ENCODE peak calls at places on chromosome 5, in eight cellular contexts. R, M, P, K, G, E, T and Q are unnamed samples.

GRCh38 chr5:99378443-99378842 is 449.6 kb upstream of the CHD1 start:
- DNase-seq in R (no peak), M (no peak), P (no peak), K (no peak), G (no peak), E (no peak), T (no peak), Q (no peak)

GRCh38 chr5:124583469-124584350 is 162.7 kb downstream of the ZNF608 start:
- DNase-seq in R (no peak), M (no peak), P (peak; percentile 88), K (peak; percentile 64), G (no peak), E (no peak), T (peak; percentile 90), Q (no peak)

GRCh38 chr5:80569961-80570786 is at the start of gene ANKRD34B:
- DNase-seq in R (no peak), M (no peak), P (no peak), K (peak; percentile 38), G (peak; percentile 53), E (no peak), T (peak; percentile 42), Q (no peak)

GRCh38 chr5:122845253-122846050 is at the start of gene SNX24:
- DNase-seq in R (peak; percentile 86), M (peak; percentile 57), P (peak; percentile 74), K (peak; percentile 81), G (peak; percentile 92), E (peak; percentile 80), T (peak; percentile 74), Q (peak; percentile 84)

GRCh38 chr5:10602031-10602806 is 38.3 kb downstream of the ANKRD33B start:
- DNase-seq in R (no peak), M (no peak), P (no peak), K (no peak), G (no peak), E (peak; percentile 26), T (no peak), Q (peak; percentile 40)

GRCh38 chr5:157245477-157245876 is 20.4 kb upstream of the CYFIP2 start:
- DNase-seq in R (no peak), M (no peak), P (no peak), K (no peak), G (no peak), E (no peak), T (no peak), Q (no peak)

GRCh38 chr5:178215263-178216002 is 11.1 kb downstream of the HNRNPAB start:
- DNase-seq in R (no peak), M (no peak), P (no peak), K (no peak), G (peak; percentile 45), E (no peak), T (no peak), Q (no peak)

GRCh38 chr5:73433982-73434342 is 14.6 kb downstream of the FOXD1 start:
- DNase-seq in R (no peak), M (no peak), P (peak; percentile 80), K (no peak), G (no peak), E (no peak), T (no peak), Q (no peak)

GRCh38 chr5:59525957-59526356 is 367.6 kb downstream of the PDE4D start:
- DNase-seq in R (no peak), M (no peak), P (peak; percentile 81), K (peak; percentile 70), G (no peak), E (peak; percentile 6), T (peak; percentile 52), Q (no peak)

GRCh38 chr5:109242518-109242917 is 167.3 kb downstream of the PJA2 start:
- DNase-seq in R (no peak), M (no peak), P (no peak), K (no peak), G (no peak), E (no peak), T (peak; percentile 3), Q (no peak)

GRCh38 chr5:120919017-120919416 is 454.9 kb downstream of the PRR16 start:
- DNase-seq in R (no peak), M (no peak), P (no peak), K (no peak), G (no peak), E (no peak), T (no peak), Q (no peak)

GRCh38 chr5:130549884-130550552 is 615.0 kb downstream of the HINT1 start:
- DNase-seq in R (no peak), M (no peak), P (peak; percentile 63), K (peak; percentile 63), G (no peak), E (no peak), T (peak; percentile 85), Q (no peak)

GRCh38 chr5:150144211-150144801 is 11.3 kb downstream of the PDGFRB start:
- DNase-seq in R (no peak), M (no peak), P (peak; percentile 91), K (no peak), G (no peak), E (peak; percentile 39), T (no peak), Q (peak; percentile 80)

GRCh38 chr5:153816870-153817269 is 221.8 kb downstream of the FAM114A2 start:
- DNase-seq in R (no peak), M (no peak), P (no peak), K (no peak), G (no peak), E (no peak), T (no peak), Q (no peak)

GRCh38 chr5:13987843-13988464 is 43.5 kb upstream of the DNAH5 start:
- DNase-seq in R (peak; percentile 45), M (no peak), P (peak; percentile 75), K (peak; percentile 74), G (no peak), E (peak; percentile 33), T (peak; percentile 49), Q (no peak)

GRCh38 chr5:151772029-151772867 is 494 bp downstream of the G3BP1 start:
- DNase-seq in R (peak; percentile 41), M (no peak), P (peak; percentile 32), K (peak; percentile 26), G (peak; percentile 66), E (peak; percentile 45), T (peak; percentile 44), Q (peak; percentile 37)

GRCh38 chr5:59648949-59649921 is 244.3 kb downstream of the PDE4D start:
- DNase-seq in R (peak; percentile 55), M (no peak), P (no peak), K (no peak), G (no peak), E (no peak), T (no peak), Q (no peak)

GRCh38 chr5:74798977-74799911 is 32.2 kb downstream of the NSA2 start:
- DNase-seq in R (no peak), M (no peak), P (no peak), K (no peak), G (no peak), E (no peak), T (peak; percentile 19), Q (no peak)

GRCh38 chr5:168869615-168870227 is 290.6 kb upstream of the PANK3 start:
- DNase-seq in R (no peak), M (no peak), P (no peak), K (no peak), G (no peak), E (no peak), T (no peak), Q (no peak)

DNA sequence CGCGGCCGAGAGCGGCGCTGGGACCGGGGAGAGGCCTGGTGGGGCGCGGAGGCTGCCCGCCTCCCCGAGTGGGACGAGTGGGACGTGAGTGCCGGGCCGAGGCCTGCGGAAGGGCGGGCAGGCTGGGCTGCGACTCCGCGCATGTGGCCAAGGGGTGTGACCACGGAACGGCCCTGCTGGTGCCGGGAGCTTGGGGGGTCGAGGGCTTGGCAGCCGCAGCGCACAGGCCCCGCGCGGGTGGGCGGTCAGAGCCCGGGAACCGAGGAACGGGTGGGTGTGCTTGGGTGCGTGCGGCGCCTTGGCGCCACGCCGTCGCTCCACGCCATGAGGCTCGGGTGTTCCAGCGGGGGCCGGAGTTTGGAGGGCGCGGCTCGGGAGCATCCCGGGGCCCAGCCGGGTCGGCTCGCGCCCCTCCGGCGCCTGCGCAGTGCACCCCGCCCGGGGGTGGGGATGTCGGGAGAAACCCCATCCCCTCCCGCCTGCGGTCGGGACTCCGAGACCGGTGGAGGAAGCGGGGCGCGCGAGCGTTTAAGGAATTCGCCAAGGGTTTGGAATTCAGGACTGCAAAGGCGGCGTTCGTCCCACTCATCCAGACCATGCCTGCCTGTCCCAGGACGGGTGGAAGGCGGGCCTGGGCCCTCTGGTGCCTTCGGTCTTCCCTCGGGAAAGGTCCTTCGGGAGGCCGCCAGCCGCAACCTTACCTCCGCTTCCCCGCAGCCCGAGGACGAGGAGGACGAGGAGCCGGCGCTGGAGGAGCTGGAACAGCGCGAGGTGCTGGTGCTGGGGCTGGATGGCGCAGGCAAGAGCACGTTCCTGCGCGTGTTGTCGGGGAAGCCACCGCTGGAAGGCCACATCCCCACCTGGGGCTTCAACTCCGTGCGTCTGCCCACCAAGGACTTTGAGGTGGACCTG is 632 bp downstream of the ARL10 start:
- DNase-seq in R (no peak), M (no peak), P (peak; percentile 47), K (no peak), G (peak; percentile 56), E (peak; percentile 52), T (no peak), Q (peak; percentile 59)
- H3K4me3 ChIP-seq in R (peak overlapping the region; percentile 78), M (peak overlapping the region; percentile 72), P (peak overlapping the region; percentile 73), K (peak overlapping the region; percentile 38), G (peak overlapping the region; percentile 89), E (peak overlapping the region; percentile 69), T (peak overlapping the region; percentile 73), Q (peak overlapping the region; percentile 81)

DNA sequence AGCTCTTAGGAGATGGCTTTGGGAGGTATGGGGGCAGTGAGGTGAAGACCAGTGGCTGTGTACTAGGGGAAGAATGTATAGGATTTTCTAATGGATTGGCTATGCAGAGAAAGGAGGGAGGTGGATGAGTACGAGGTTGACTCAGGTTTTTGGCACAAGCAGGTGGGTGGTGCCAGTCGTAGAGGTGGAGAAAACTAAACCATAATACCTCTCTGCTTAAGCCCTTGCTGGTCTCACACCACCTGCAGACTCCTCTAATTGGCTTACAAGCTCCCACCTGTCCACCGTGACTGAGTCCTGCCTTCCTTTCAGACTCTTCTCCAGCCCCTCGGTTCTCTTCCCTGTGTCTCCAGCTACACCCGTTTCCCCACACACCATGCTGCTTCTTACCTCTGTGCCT is 521.7 kb upstream of the CLINT1 start:
- DNase-seq in R (no peak), M (no peak), P (no peak), K (no peak), G (no peak), E (no peak), T (peak; percentile 63), Q (no peak)
- H3K9me3 ChIP-seq in R (peaks cover 6% of the 10 kb centered on the region), M (peaks cover 9% of the 10 kb centered on the region), P (no peaks in the 10 kb centered on the region), K (no peaks in the 10 kb centered on the region), G (no peaks in the 10 kb centered on the region), E (peaks cover 3% of the 10 kb centered on the region), T (peaks cover 4% of the 10 kb centered on the region), Q (peaks cover 13% of the 10 kb centered on the region)

DNA sequence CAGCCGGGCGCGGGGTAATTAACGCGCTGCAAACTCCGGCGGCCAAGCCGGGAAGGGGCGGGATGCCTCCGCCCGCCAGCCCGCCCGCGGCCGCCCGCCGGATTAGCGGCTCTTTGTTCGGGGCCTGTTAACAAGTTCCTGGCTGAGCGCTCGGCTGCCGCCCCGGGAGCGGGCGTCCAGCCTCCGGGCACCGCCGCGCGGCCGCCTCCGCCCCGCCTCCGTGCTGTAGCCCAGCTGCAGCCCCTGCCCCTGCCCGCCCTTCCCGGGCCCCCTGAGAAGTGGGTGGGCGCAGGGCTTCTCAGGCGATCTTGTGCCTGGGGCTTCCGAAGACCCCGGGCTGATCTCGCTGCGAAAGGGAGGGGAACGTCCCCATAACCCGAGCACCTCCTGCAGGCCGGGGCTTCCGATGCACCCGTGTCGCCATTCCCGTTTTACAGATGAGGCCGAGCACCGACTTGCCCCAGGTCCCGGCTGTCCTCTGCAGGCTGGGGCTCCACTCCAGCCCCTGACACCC is 7.6 kb downstream of the UNC5A start:
- DNase-seq in R (no peak), M (peak; percentile 40), P (no peak), K (peak; percentile 62), G (no peak), E (peak; percentile 54), T (no peak), Q (no peak)
- H3K4me3 ChIP-seq in R (peak overlapping the region; percentile 53), M (peak overlapping the region; percentile 24), P (peak overlapping the region; percentile 27), K (peak overlapping the region; percentile 65), G (peak overlapping the region; percentile 44), E (peak overlapping the region; percentile 56), T (peak overlapping the region; percentile 36), Q (peak overlapping the region; percentile 47)

GRCh38 chr5:113262674-113263073 is 172.1 kb downstream of the TSSK1B start:
- DNase-seq in R (no peak), M (no peak), P (no peak), K (no peak), G (no peak), E (no peak), T (no peak), Q (no peak)
- H3K9me3 ChIP-seq in R (no peaks in the 10 kb centered on the region), M (peaks cover 4% of the 10 kb centered on the region), P (no peaks in the 10 kb centered on the region), K (no peaks in the 10 kb centered on the region), G (no peaks in the 10 kb centered on the region), E (peaks cover 4% of the 10 kb centered on the region), T (no peaks in the 10 kb centered on the region), Q (no peaks in the 10 kb centered on the region)